ENCODE peak calls at places on chromosomes 5 and 9, in seven cellular contexts. One of them, this sample, is unnamed.

GRCh38 chr5:88824892-88825781 is 57.8 kb downstream of the MEF2C start:
- DNase-seq in stimulated activated naive CD4-positive, alpha-beta T cell: no peak
- DNase-seq in cardiac muscle cell: no peak
- DNase-seq in fibroblast of pulmonary artery: peak
- DNase-seq in GM10248: no peak
- DNase-seq in pancreas: no peak
- DNase-seq in SHP77: peak
- DNase-seq in this sample: no peak

GRCh38 chr5:74016373-74016772 is 390.4 kb downstream of the ARHGEF28 start:
- DNase-seq in stimulated activated naive CD4-positive, alpha-beta T cell: no peak
- DNase-seq in cardiac muscle cell: no peak
- DNase-seq in fibroblast of pulmonary artery: no peak
- DNase-seq in GM10248: peak
- DNase-seq in pancreas: no peak
- DNase-seq in SHP77: no peak
- DNase-seq in this sample: no peak

GRCh38 chr5:171157233-171157632 is 151.8 kb upstream of the TLX3 start:
- DNase-seq in stimulated activated naive CD4-positive, alpha-beta T cell: no peak
- DNase-seq in cardiac muscle cell: no peak
- DNase-seq in fibroblast of pulmonary artery: peak
- DNase-seq in GM10248: no peak
- DNase-seq in pancreas: no peak
- DNase-seq in SHP77: no peak
- DNase-seq in this sample: no peak

GRCh38 chr9:84228130-84228735 is 112.3 kb downstream of the SLC28A3 start:
- DNase-seq in stimulated activated naive CD4-positive, alpha-beta T cell: no peak
- DNase-seq in cardiac muscle cell: no peak
- DNase-seq in fibroblast of pulmonary artery: peak
- DNase-seq in GM10248: no peak
- DNase-seq in pancreas: no peak
- DNase-seq in SHP77: no peak
- DNase-seq in this sample: no peak

GRCh38 chr5:37777472-37778135 is 62.2 kb downstream of the GDNF start:
- DNase-seq in stimulated activated naive CD4-positive, alpha-beta T cell: no peak
- DNase-seq in cardiac muscle cell: no peak
- DNase-seq in fibroblast of pulmonary artery: peak
- DNase-seq in GM10248: no peak
- DNase-seq in pancreas: no peak
- DNase-seq in SHP77: no peak
- DNase-seq in this sample: no peak

GRCh38 chr5:77776606-77777206 is 567 bp upstream of the TBCA start:
- DNase-seq in stimulated activated naive CD4-positive, alpha-beta T cell: no peak
- DNase-seq in cardiac muscle cell: no peak
- DNase-seq in fibroblast of pulmonary artery: no peak
- DNase-seq in GM10248: no peak
- DNase-seq in pancreas: no peak
- DNase-seq in SHP77: no peak
- DNase-seq in this sample: no peak

GRCh38 chr9:100999914-101000540 is 28.5 kb upstream of the PLPPR1 start:
- DNase-seq in stimulated activated naive CD4-positive, alpha-beta T cell: no peak
- DNase-seq in cardiac muscle cell: no peak
- DNase-seq in fibroblast of pulmonary artery: no peak
- DNase-seq in GM10248: no peak
- DNase-seq in pancreas: no peak
- DNase-seq in SHP77: no peak
- DNase-seq in this sample: no peak

GRCh38 chr9:120259100-120259499 is 320.9 kb downstream of the CDK5RAP2 start:
- DNase-seq in stimulated activated naive CD4-positive, alpha-beta T cell: no peak
- DNase-seq in cardiac muscle cell: no peak
- DNase-seq in fibroblast of pulmonary artery: no peak
- DNase-seq in GM10248: no peak
- DNase-seq in pancreas: no peak
- DNase-seq in SHP77: no peak
- DNase-seq in this sample: no peak

GRCh38 chr5:134552301-134552700 is 26.8 kb downstream of the JADE2 start:
- DNase-seq in stimulated activated naive CD4-positive, alpha-beta T cell: no peak
- DNase-seq in cardiac muscle cell: no peak
- DNase-seq in fibroblast of pulmonary artery: peak
- DNase-seq in GM10248: no peak
- DNase-seq in pancreas: peak
- DNase-seq in SHP77: no peak
- DNase-seq in this sample: no peak

GRCh38 chr5:113939959-113940358 is 421.9 kb upstream of the KCNN2 start:
- DNase-seq in stimulated activated naive CD4-positive, alpha-beta T cell: no peak
- DNase-seq in cardiac muscle cell: no peak
- DNase-seq in fibroblast of pulmonary artery: no peak
- DNase-seq in GM10248: no peak
- DNase-seq in pancreas: no peak
- DNase-seq in SHP77: no peak
- DNase-seq in this sample: no peak

GRCh38 chr5:136731241-136731885 is 366.0 kb upstream of the TRPC7 start:
- DNase-seq in stimulated activated naive CD4-positive, alpha-beta T cell: no peak
- DNase-seq in cardiac muscle cell: no peak
- DNase-seq in fibroblast of pulmonary artery: no peak
- DNase-seq in GM10248: no peak
- DNase-seq in pancreas: no peak
- DNase-seq in SHP77: no peak
- DNase-seq in this sample: no peak

GRCh38 chr5:76681287-76681686 is 34.6 kb upstream of the F2R start:
- DNase-seq in stimulated activated naive CD4-positive, alpha-beta T cell: no peak
- DNase-seq in cardiac muscle cell: no peak
- DNase-seq in fibroblast of pulmonary artery: no peak
- DNase-seq in GM10248: no peak
- DNase-seq in pancreas: no peak
- DNase-seq in SHP77: no peak
- DNase-seq in this sample: no peak

GRCh38 chr5:44275908-44276307 is 113.3 kb downstream of the FGF10 start:
- DNase-seq in stimulated activated naive CD4-positive, alpha-beta T cell: no peak
- DNase-seq in cardiac muscle cell: no peak
- DNase-seq in fibroblast of pulmonary artery: no peak
- DNase-seq in GM10248: no peak
- DNase-seq in pancreas: no peak
- DNase-seq in SHP77: no peak
- DNase-seq in this sample: no peak

GRCh38 chr5:9454012-9454481 is 91.8 kb downstream of the SEMA5A start:
- DNase-seq in stimulated activated naive CD4-positive, alpha-beta T cell: no peak
- DNase-seq in cardiac muscle cell: no peak
- DNase-seq in fibroblast of pulmonary artery: no peak
- DNase-seq in GM10248: no peak
- DNase-seq in pancreas: no peak
- DNase-seq in SHP77: no peak
- DNase-seq in this sample: no peak

GRCh38 chr9:87793292-87793691 is 67.4 kb downstream of the CTSL start:
- DNase-seq in stimulated activated naive CD4-positive, alpha-beta T cell: no peak
- DNase-seq in cardiac muscle cell: no peak
- DNase-seq in fibroblast of pulmonary artery: peak
- DNase-seq in GM10248: no peak
- DNase-seq in pancreas: no peak
- DNase-seq in SHP77: no peak
- DNase-seq in this sample: no peak

GRCh38 chr5:171272996-171273970 is 35.8 kb upstream of the TLX3 start:
- DNase-seq in stimulated activated naive CD4-positive, alpha-beta T cell: no peak
- DNase-seq in cardiac muscle cell: peak
- DNase-seq in fibroblast of pulmonary artery: peak
- DNase-seq in GM10248: peak
- DNase-seq in pancreas: no peak
- DNase-seq in SHP77: no peak
- DNase-seq in this sample: no peak

GRCh38 chr5:115068239-115069086 is 101.2 kb downstream of the TRIM36 start:
- DNase-seq in stimulated activated naive CD4-positive, alpha-beta T cell: no peak
- DNase-seq in cardiac muscle cell: no peak
- DNase-seq in fibroblast of pulmonary artery: peak
- DNase-seq in GM10248: no peak
- DNase-seq in pancreas: no peak
- DNase-seq in SHP77: peak
- DNase-seq in this sample: no peak

GRCh38 chr5:95946451-95946850 is 15.2 kb downstream of the ELL2 start:
- DNase-seq in stimulated activated naive CD4-positive, alpha-beta T cell: no peak
- DNase-seq in cardiac muscle cell: no peak
- DNase-seq in fibroblast of pulmonary artery: no peak
- DNase-seq in GM10248: no peak
- DNase-seq in pancreas: no peak
- DNase-seq in SHP77: no peak
- DNase-seq in this sample: no peak

GRCh38 chr9:37574241-37574721 is 1.9 kb downstream of the FBXO10 start:
- DNase-seq in stimulated activated naive CD4-positive, alpha-beta T cell: no peak
- DNase-seq in cardiac muscle cell: no peak
- DNase-seq in fibroblast of pulmonary artery: peak
- DNase-seq in GM10248: no peak
- DNase-seq in pancreas: no peak
- DNase-seq in SHP77: no peak
- DNase-seq in this sample: no peak

GRCh38 chr9:127360829-127361228 is 36.1 kb upstream of the SLC2A8 start:
- DNase-seq in stimulated activated naive CD4-positive, alpha-beta T cell: no peak
- DNase-seq in cardiac muscle cell: peak
- DNase-seq in fibroblast of pulmonary artery: peak
- DNase-seq in GM10248: no peak
- DNase-seq in pancreas: no peak
- DNase-seq in SHP77: no peak
- DNase-seq in this sample: no peak

GRCh38 chr5:176818391-176819098 is 8.2 kb downstream of the UNC5A start:
- DNase-seq in stimulated activated naive CD4-positive, alpha-beta T cell: no peak
- DNase-seq in cardiac muscle cell: no peak
- DNase-seq in fibroblast of pulmonary artery: no peak
- DNase-seq in GM10248: peak
- DNase-seq in pancreas: no peak
- DNase-seq in SHP77: no peak
- DNase-seq in this sample: no peak

GRCh38 chr9:119278138-119278537 is 91.1 kb downstream of the BRINP1 start:
- DNase-seq in stimulated activated naive CD4-positive, alpha-beta T cell: no peak
- DNase-seq in cardiac muscle cell: no peak
- DNase-seq in fibroblast of pulmonary artery: no peak
- DNase-seq in GM10248: no peak
- DNase-seq in pancreas: no peak
- DNase-seq in SHP77: no peak
- DNase-seq in this sample: no peak

GRCh38 chr9:100217536-100217935 is 118.5 kb downstream of the INVS start:
- DNase-seq in stimulated activated naive CD4-positive, alpha-beta T cell: no peak
- DNase-seq in cardiac muscle cell: no peak
- DNase-seq in fibroblast of pulmonary artery: no peak
- DNase-seq in GM10248: no peak
- DNase-seq in pancreas: no peak
- DNase-seq in SHP77: no peak
- DNase-seq in this sample: no peak

GRCh38 chr5:149413477-149414210 is 34.6 kb upstream of the IL17B start:
- DNase-seq in stimulated activated naive CD4-positive, alpha-beta T cell: no peak
- DNase-seq in cardiac muscle cell: no peak
- DNase-seq in fibroblast of pulmonary artery: no peak
- DNase-seq in GM10248: no peak
- DNase-seq in pancreas: no peak
- DNase-seq in SHP77: no peak
- DNase-seq in this sample: no peak

GRCh38 chr5:170277953-170278352 is 19.6 kb downstream of the LCP2 start:
- DNase-seq in stimulated activated naive CD4-positive, alpha-beta T cell: no peak
- DNase-seq in cardiac muscle cell: no peak
- DNase-seq in fibroblast of pulmonary artery: no peak
- DNase-seq in GM10248: no peak
- DNase-seq in pancreas: no peak
- DNase-seq in SHP77: no peak
- DNase-seq in this sample: no peak

GRCh38 chr5:145990077-145990653 is 53.8 kb downstream of the SH3RF2 start:
- DNase-seq in stimulated activated naive CD4-positive, alpha-beta T cell: no peak
- DNase-seq in cardiac muscle cell: no peak
- DNase-seq in fibroblast of pulmonary artery: no peak
- DNase-seq in GM10248: no peak
- DNase-seq in pancreas: no peak
- DNase-seq in SHP77: no peak
- DNase-seq in this sample: no peak

GRCh38 chr9:20604561-20604960 is 17.7 kb downstream of the MLLT3 start:
- DNase-seq in stimulated activated naive CD4-positive, alpha-beta T cell: no peak
- DNase-seq in cardiac muscle cell: no peak
- DNase-seq in fibroblast of pulmonary artery: peak
- DNase-seq in GM10248: peak
- DNase-seq in pancreas: no peak
- DNase-seq in SHP77: no peak
- DNase-seq in this sample: no peak

GRCh38 chr9:89878003-89878411 is 273.2 kb downstream of the GADD45G start:
- DNase-seq in stimulated activated naive CD4-positive, alpha-beta T cell: no peak
- DNase-seq in cardiac muscle cell: no peak
- DNase-seq in fibroblast of pulmonary artery: no peak
- DNase-seq in GM10248: no peak
- DNase-seq in pancreas: no peak
- DNase-seq in SHP77: no peak
- DNase-seq in this sample: no peak

GRCh38 chr9:35726876-35727438 is 5.0 kb downstream of the TLN1 start:
- DNase-seq in stimulated activated naive CD4-positive, alpha-beta T cell: peak
- DNase-seq in cardiac muscle cell: peak
- DNase-seq in fibroblast of pulmonary artery: peak
- DNase-seq in GM10248: no peak
- DNase-seq in pancreas: no peak
- DNase-seq in SHP77: no peak
- DNase-seq in this sample: peak

GRCh38 chr5:122316652-122317051 is 4.6 kb downstream of the SNCAIP start:
- DNase-seq in stimulated activated naive CD4-positive, alpha-beta T cell: no peak
- DNase-seq in cardiac muscle cell: no peak
- DNase-seq in fibroblast of pulmonary artery: no peak
- DNase-seq in GM10248: no peak
- DNase-seq in pancreas: no peak
- DNase-seq in SHP77: peak
- DNase-seq in this sample: no peak

GRCh38 chr5:124301850-124302249 is 444.6 kb downstream of the ZNF608 start:
- DNase-seq in stimulated activated naive CD4-positive, alpha-beta T cell: no peak
- DNase-seq in cardiac muscle cell: no peak
- DNase-seq in fibroblast of pulmonary artery: peak
- DNase-seq in GM10248: no peak
- DNase-seq in pancreas: no peak
- DNase-seq in SHP77: no peak
- DNase-seq in this sample: no peak

GRCh38 chr5:42168091-42168670 is 243.1 kb downstream of the FBXO4 start:
- DNase-seq in stimulated activated naive CD4-positive, alpha-beta T cell: no peak
- DNase-seq in cardiac muscle cell: no peak
- DNase-seq in fibroblast of pulmonary artery: no peak
- DNase-seq in GM10248: no peak
- DNase-seq in pancreas: no peak
- DNase-seq in SHP77: no peak
- DNase-seq in this sample: no peak

GRCh38 chr5:139749242-139749641 is 46.4 kb upstream of the PSD2 start:
- DNase-seq in stimulated activated naive CD4-positive, alpha-beta T cell: no peak
- DNase-seq in cardiac muscle cell: no peak
- DNase-seq in fibroblast of pulmonary artery: no peak
- DNase-seq in GM10248: no peak
- DNase-seq in pancreas: no peak
- DNase-seq in SHP77: peak
- DNase-seq in this sample: no peak

GRCh38 chr9:68446836-68447235 is 90.4 kb downstream of the PGM5 start:
- DNase-seq in stimulated activated naive CD4-positive, alpha-beta T cell: no peak
- DNase-seq in cardiac muscle cell: peak
- DNase-seq in fibroblast of pulmonary artery: no peak
- DNase-seq in GM10248: no peak
- DNase-seq in pancreas: no peak
- DNase-seq in SHP77: no peak
- DNase-seq in this sample: no peak

GRCh38 chr9:20512106-20512505 is 110.2 kb downstream of the MLLT3 start:
- DNase-seq in stimulated activated naive CD4-positive, alpha-beta T cell: no peak
- DNase-seq in cardiac muscle cell: no peak
- DNase-seq in fibroblast of pulmonary artery: peak
- DNase-seq in GM10248: no peak
- DNase-seq in pancreas: no peak
- DNase-seq in SHP77: no peak
- DNase-seq in this sample: no peak

GRCh38 chr5:75006821-75007536 is 45.4 kb downstream of the GCNT4 start:
- DNase-seq in stimulated activated naive CD4-positive, alpha-beta T cell: no peak
- DNase-seq in cardiac muscle cell: no peak
- DNase-seq in fibroblast of pulmonary artery: no peak
- DNase-seq in GM10248: no peak
- DNase-seq in pancreas: no peak
- DNase-seq in SHP77: no peak
- DNase-seq in this sample: no peak

GRCh38 chr5:69105996-69106906 is 12.4 kb downstream of the SLC30A5 start:
- DNase-seq in stimulated activated naive CD4-positive, alpha-beta T cell: no peak
- DNase-seq in cardiac muscle cell: no peak
- DNase-seq in fibroblast of pulmonary artery: no peak
- DNase-seq in GM10248: peak
- DNase-seq in pancreas: no peak
- DNase-seq in SHP77: no peak
- DNase-seq in this sample: no peak

GRCh38 chr9:100473271-100474081 is 527 bp downstream of the TMEFF1 start:
- DNase-seq in stimulated activated naive CD4-positive, alpha-beta T cell: no peak
- DNase-seq in cardiac muscle cell: peak
- DNase-seq in fibroblast of pulmonary artery: peak
- DNase-seq in GM10248: peak
- DNase-seq in pancreas: peak
- DNase-seq in SHP77: peak
- DNase-seq in this sample: no peak